ENCODE peak calls at places on chromosomes 12 and 14, in four cellular contexts. J, R, G and T are unnamed samples.

GRCh38 chr12:118013283-118013682 is 3.2 kb upstream of the RFC5 start:
- DNase-seq in J (no peak), R (no peak), G (no peak), T (no peak)

GRCh38 chr12:5624873-5625272 is 193.0 kb downstream of the NTF3 start:
- DNase-seq in J (no peak), R (no peak), G (no peak), T (no peak)

GRCh38 chr12:132604108-132605054 is 6.0 kb downstream of the LRCOL1 start:
- DNase-seq in J (no peak), R (peak; percentile 50), G (no peak), T (no peak)

GRCh38 chr14:96146131-96146771 is 58.4 kb upstream of the BDKRB2 start:
- DNase-seq in J (peak; percentile 64), R (peak; percentile 46), G (no peak), T (no peak)

GRCh38 chr14:75484711-75485429 is 37.4 kb upstream of the BATF start:
- DNase-seq in J (no peak), R (peak; percentile 69), G (no peak), T (no peak)

GRCh38 chr14:35814371-35815005 is 5.4 kb upstream of the RALGAPA1 start:
- DNase-seq in J (peak; percentile 63), R (peak; percentile 85), G (peak; percentile 79), T (peak; percentile 73)

GRCh38 chr12:121538699-121539061 is 42.1 kb downstream of the KDM2B start:
- DNase-seq in J (peak; percentile 53), R (peak; percentile 62), G (no peak), T (peak; percentile 87)

GRCh38 chr12:75848961-75849360 is 182.6 kb downstream of the PHLDA1 start:
- DNase-seq in J (no peak), R (no peak), G (no peak), T (no peak)

GRCh38 chr14:53109028-53109687 is 44.0 kb downstream of the DDHD1 start:
- DNase-seq in J (no peak), R (no peak), G (peak; percentile 87), T (peak; percentile 17)

GRCh38 chr14:99573000-99573330 is 31.0 kb downstream of the CCDC85C start:
- DNase-seq in J (no peak), R (no peak), G (no peak), T (no peak)

GRCh38 chr12:130495156-130495555 is 157.5 kb downstream of the PIWIL1 start:
- DNase-seq in J (no peak), R (no peak), G (no peak), T (no peak)

GRCh38 chr12:113056631-113057488 is at the start of gene DTX1:
- DNase-seq in J (no peak), R (no peak), G (peak; percentile 82), T (no peak)

GRCh38 chr14:52801014-52801708 is 9.8 kb upstream of the GNPNAT1 start:
- DNase-seq in J (peak; percentile 43), R (peak; percentile 50), G (no peak), T (no peak)

GRCh38 chr14:76910371-76910890 is 84.2 kb downstream of the LRRC74A start:
- DNase-seq in J (no peak), R (no peak), G (no peak), T (no peak)

GRCh38 chr12:55713721-55714120 is 2.1 kb upstream of the BLOC1S1 start:
- DNase-seq in J (peak; percentile 40), R (peak; percentile 40), G (no peak), T (no peak)

GRCh38 chr12:23585782-23586163 is 363.7 kb downstream of the SOX5 start:
- DNase-seq in J (no peak), R (no peak), G (no peak), T (no peak)

GRCh38 chr14:37034410-37035285 is 137.8 kb downstream of the SLC25A21 start:
- DNase-seq in J (no peak), R (no peak), G (no peak), T (no peak)

GRCh38 chr12:75137896-75138295 is 71.7 kb downstream of the KCNC2 start:
- DNase-seq in J (no peak), R (no peak), G (no peak), T (no peak)

GRCh38 chr14:43898709-43899108 is 608.4 kb downstream of the FSCB start:
- DNase-seq in J (peak; percentile 0), R (no peak), G (no peak), T (no peak)

GRCh38 chr12:117228239-117228638 is 38.0 kb upstream of the FBXO21 start:
- DNase-seq in J (peak; percentile 61), R (no peak), G (no peak), T (peak; percentile 5)

GRCh38 chr12:29838768-29839167 is 55.0 kb upstream of the TMTC1 start:
- DNase-seq in J (no peak), R (no peak), G (no peak), T (no peak)

GRCh38 chr14:67571275-67571990 is 28.6 kb downstream of the PIGH start:
- DNase-seq in J (peak; percentile 55), R (peak; percentile 77), G (peak; percentile 70), T (peak; percentile 67)

GRCh38 chr14:38786921-38787320 is 316.1 kb downstream of the SEC23A start:
- DNase-seq in J (no peak), R (no peak), G (no peak), T (no peak)

GRCh38 chr14:103122578-103123127 is 608 bp upstream of the TNFAIP2 start:
- DNase-seq in J (peak; percentile 73), R (peak; percentile 27), G (no peak), T (no peak)

GRCh38 chr12:39905152-39905551 is 200.7 kb downstream of the SLC2A13 start:
- DNase-seq in J (no peak), R (no peak), G (no peak), T (no peak)

GRCh38 chr12:85413266-85413665 is 133.2 kb downstream of the ALX1 start:
- DNase-seq in J (no peak), R (no peak), G (no peak), T (no peak)

GRCh38 chr12:51846911-51847829 is 1.3 kb downstream of the FIGNL2 start:
- DNase-seq in J (no peak), R (peak; percentile 62), G (peak; percentile 58), T (no peak)

GRCh38 chr12:48302161-48302896 is 48.4 kb downstream of the ZNF641 start:
- DNase-seq in J (no peak), R (no peak), G (no peak), T (no peak)

GRCh38 chr14:31420013-31420318 is 384 bp downstream of the HEATR5A start:
- DNase-seq in J (peak; percentile 52), R (peak; percentile 90), G (no peak), T (peak; percentile 81)

GRCh38 chr12:98397323-98398105 is 117.9 kb upstream of the TMPO start:
- DNase-seq in J (peak; percentile 89), R (peak; percentile 93), G (peak; percentile 86), T (peak; percentile 87)

GRCh38 chr14:89303452-89304435 is 113.3 kb downstream of the FOXN3 start:
- DNase-seq in J (no peak), R (peak; percentile 52), G (no peak), T (no peak)
- H3K4me1 ChIP-seq in J (peaks cover 14% of the 10 kb centered on the region), R (peaks cover 26% of the 10 kb centered on the region), G (peaks cover 4% of the 10 kb centered on the region), T (peaks cover 16% of the 10 kb centered on the region)

GRCh38 chr12:6964605-6965025 is 5.8 kb downstream of the PHB2 start:
- DNase-seq in J (no peak), R (no peak), G (no peak), T (no peak)

GRCh38 chr12:6963016-6963731 is 7.3 kb downstream of the PHB2 start:
- DNase-seq in J (no peak), R (peak; percentile 87), G (peak; percentile 5), T (peak; percentile 95)

GRCh38 chr12:6962285-6963015 is 8.0 kb downstream of the PHB2 start:
- DNase-seq in J (no peak), R (peak; percentile 94), G (no peak), T (peak; percentile 95)

GRCh38 chr12:6965026-6965661 is 5.3 kb downstream of the PHB2 start:
- DNase-seq in J (peak; percentile 93), R (peak; percentile 91), G (peak; percentile 82), T (peak; percentile 96)

DNA sequence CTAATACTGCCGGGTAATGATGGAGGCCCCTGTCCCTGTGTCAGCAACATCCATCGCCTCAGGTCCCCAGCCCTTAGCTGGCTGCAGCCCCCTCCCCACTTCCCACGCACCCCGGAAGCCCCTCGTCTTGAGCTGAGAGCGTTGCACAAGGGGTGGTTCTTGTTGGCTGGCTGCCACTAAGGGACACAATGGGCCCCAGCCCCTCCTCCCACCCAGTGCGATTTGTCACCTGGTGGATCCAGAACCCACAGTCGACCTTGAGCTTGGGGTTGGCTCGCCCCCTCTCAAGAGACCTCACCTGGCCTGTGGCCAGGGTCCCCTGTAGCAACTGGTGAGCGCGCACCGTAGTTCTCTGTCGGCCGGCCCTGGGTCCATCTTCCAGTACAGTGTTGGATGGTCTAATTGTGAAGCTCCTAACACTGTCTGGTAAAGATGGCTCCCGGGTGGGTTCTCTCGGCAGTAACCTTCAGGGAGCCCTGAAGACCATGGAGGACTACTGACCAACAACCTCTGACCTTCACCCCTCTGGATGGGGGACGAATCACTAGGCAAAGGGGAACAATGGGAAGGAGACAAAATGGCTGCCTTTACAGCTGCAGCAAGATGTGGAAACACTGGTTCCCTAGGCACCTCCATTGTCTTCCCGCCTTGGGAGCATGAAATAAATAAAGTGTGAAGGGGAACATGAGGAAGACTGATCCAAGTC is 6.6 kb downstream of the PHB2 start:
- DNase-seq in J (no peak), R (peak; percentile 15), G (no peak), T (peak; percentile 46)
- H3K4me1 ChIP-seq in J (peaks cover 46% of the 10 kb centered on the region), R (peaks cover 24% of the 10 kb centered on the region), G (peaks cover 26% of the 10 kb centered on the region), T (no peaks in the 10 kb centered on the region)

DNA sequence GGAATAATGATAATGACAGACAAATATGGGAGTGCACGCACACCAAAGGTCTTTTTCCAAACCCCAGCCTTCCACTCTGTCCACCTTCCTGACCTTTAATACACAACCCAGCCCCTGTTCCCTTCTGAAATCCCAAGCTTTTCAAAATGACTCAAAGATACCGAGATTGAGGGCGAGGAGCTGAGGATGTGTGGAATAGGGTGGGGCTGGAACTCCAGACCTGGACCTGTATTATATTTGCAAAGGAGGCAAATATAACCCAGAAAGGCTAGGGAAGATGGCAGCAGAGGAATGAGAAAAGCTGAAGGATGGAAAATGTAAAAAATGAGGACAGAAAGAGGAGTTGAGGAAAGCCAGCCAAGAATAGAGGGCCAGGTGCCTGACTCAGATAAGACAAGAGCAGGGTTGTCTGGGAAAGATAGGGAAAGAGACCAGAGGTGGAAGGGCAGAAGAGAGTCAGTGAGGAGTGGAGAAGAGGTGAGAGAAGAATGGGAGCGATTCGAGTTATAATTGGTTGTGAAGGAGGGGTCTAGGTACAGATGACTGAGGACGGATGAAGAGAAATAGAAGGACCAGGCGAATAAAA is 1.0 kb upstream of the PTMS start:
- DNase-seq in J (peak; percentile 46), R (peak; percentile 22), G (no peak), T (no peak)
- H3K4me1 ChIP-seq in J (peaks cover 48% of the 10 kb centered on the region), R (peaks cover 32% of the 10 kb centered on the region), G (peaks cover 30% of the 10 kb centered on the region), T (peaks cover 15% of the 10 kb centered on the region)

GRCh38 chr14:69672372-69672771 is 61.0 kb downstream of the SUSD6 start:
- DNase-seq in J (no peak), R (no peak), G (no peak), T (no peak)

GRCh38 chr14:69669375-69669774 is 58.0 kb downstream of the SUSD6 start:
- DNase-seq in J (no peak), R (no peak), G (no peak), T (no peak)

GRCh38 chr14:69667938-69668336 is 56.5 kb downstream of the SUSD6 start:
- DNase-seq in J (no peak), R (no peak), G (no peak), T (no peak)

GRCh38 chr14:69671365-69672050 is 60.1 kb downstream of the SUSD6 start:
- DNase-seq in J (no peak), R (no peak), G (no peak), T (no peak)

DNA sequence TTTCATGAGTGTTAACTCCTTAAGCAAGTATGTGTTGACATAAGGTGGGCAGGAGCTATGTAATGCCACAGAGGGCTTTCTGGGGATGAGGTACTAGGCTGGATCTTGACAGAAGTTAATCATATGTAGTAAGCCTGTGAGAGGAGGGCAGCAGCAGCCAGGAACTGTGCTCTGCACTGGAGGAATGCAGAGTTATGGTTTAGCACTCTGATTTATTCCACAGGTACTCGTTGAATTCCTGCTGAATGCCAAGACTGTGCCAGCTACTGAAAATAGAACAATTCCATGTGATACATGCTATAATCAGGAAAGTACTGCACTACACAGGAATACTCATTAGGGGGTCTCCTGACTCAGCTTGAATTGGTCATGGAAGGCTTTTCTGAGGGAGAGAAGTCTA is 58.7 kb downstream of the SUSD6 start:
- DNase-seq in J (no peak), R (no peak), G (no peak), T (no peak)
- H3K4me1 ChIP-seq in J (peaks cover 24% of the 10 kb centered on the region), R (peaks cover 2% of the 10 kb centered on the region), G (no peaks in the 10 kb centered on the region), T (peaks cover 20% of the 10 kb centered on the region)